ENCODE peak calls at places on chromosomes 12 and 14, in ten cellular contexts. G is esophagus muscularis mucosa; N is aorta; O is mesendoderm; F is adipocyte; P is naive thymus-derived CD4-positive, alpha-beta T cell; I is gastrocnemius medialis; U is H1; C is NT2/D1; Z is H9. E is an unnamed sample. For H3K4me1, the result is how much of the 10 kb centered on the place peaks cover.

GRCh38 chr12:42960087-42960527 is 370.6 kb upstream of the PRICKLE1 start:
- DNase-seq in F (no peak), P (no peak), C (no peak), N (no peak), O (no peak), G (no peak), Z (no peak), I (no peak), U (no peak), E (no peak)

GRCh38 chr14:65650843-65651242 is 238.3 kb downstream of the FUT8 start:
- DNase-seq in G (no peak), Z (no peak), C (no peak), U (no peak), F (no peak), P (no peak), N (no peak), O (no peak), I (no peak), E (no peak)

GRCh38 chr12:5171701-5172100 is 128.0 kb downstream of the KCNA5 start:
- DNase-seq in P (no peak), C (peak), U (peak), F (peak), G (no peak), Z (peak), N (no peak), O (peak), I (no peak), E (peak)

GRCh38 chr12:27554421-27555186 is 30.6 kb downstream of the PPFIBP1 start:
- DNase-seq in I (peak), P (no peak), C (no peak), G (no peak), N (peak), O (no peak), Z (no peak), U (no peak), F (no peak), E (peak)

GRCh38 chr12:2332266-2332665 is 279.5 kb downstream of the CACNA1C start:
- DNase-seq in G (no peak), Z (no peak), I (no peak), P (no peak), N (no peak), U (no peak), C (no peak), O (no peak), F (peak), E (no peak)

GRCh38 chr12:45611061-45611460 is 118.4 kb upstream of the ARID2 start:
- DNase-seq in I (no peak), C (no peak), F (no peak), O (no peak), U (no peak), Z (no peak), P (no peak), G (no peak), N (no peak), E (no peak)

GRCh38 chr14:104458845-104459244 is 120.7 kb upstream of the C14orf180 start:
- DNase-seq in N (no peak), U (no peak), F (no peak), C (no peak), O (no peak), P (no peak), G (peak), Z (no peak), I (no peak), E (no peak)

GRCh38 chr14:52856139-52856538 is 64.7 kb upstream of the GNPNAT1 start:
- DNase-seq in G (no peak), N (no peak), C (no peak), P (no peak), I (no peak), U (no peak), Z (no peak), O (peak), F (no peak), E (no peak)

GRCh38 chr12:112418596-112419268 is at the start of gene PTPN11:
- DNase-seq in C (peak), N (peak), I (peak), P (peak), U (no peak), G (peak), F (peak), Z (peak), O (peak), E (peak)

GRCh38 chr12:95874452-95874851 is 15.7 kb downstream of the SNRPF start:
- DNase-seq in N (no peak), O (peak), C (no peak), U (no peak), F (no peak), P (no peak), Z (peak), G (no peak), I (no peak), E (no peak)

GRCh38 chr12:89859513-89860220 is 151.0 kb upstream of the ATP2B1 start:
- DNase-seq in O (no peak), G (no peak), C (no peak), Z (no peak), F (no peak), P (no peak), N (no peak), I (no peak), U (no peak), E (no peak)

GRCh38 chr12:122795807-122796206 is 21.4 kb downstream of the CCDC62 start:
- DNase-seq in O (peak), N (no peak), U (no peak), Z (no peak), G (no peak), I (no peak), P (no peak), C (no peak), F (no peak), E (no peak)

GRCh38 chr14:101761881-101762529 is 496 bp downstream of the PPP2R5C start:
- DNase-seq in G (peak), C (no peak), Z (no peak), O (no peak), U (no peak), I (peak), F (peak), P (peak), N (no peak), E (peak)

GRCh38 chr12:57726884-57727757 is 11.4 kb downstream of the AGAP2 start:
- DNase-seq in I (no peak), P (no peak), F (no peak), G (no peak), O (no peak), N (peak), U (no peak), Z (peak), C (no peak), E (peak)

GRCh38 chr14:90812109-90812508 is 4.1 kb downstream of the TTC7B start:
- DNase-seq in O (no peak), Z (no peak), F (no peak), N (no peak), P (no peak), I (no peak), C (no peak), G (no peak), U (no peak), E (no peak)

GRCh38 chr14:70018713-70019201 is 139.5 kb downstream of the SMOC1 start:
- DNase-seq in P (no peak), C (no peak), F (peak), G (no peak), I (peak), U (no peak), Z (no peak), O (no peak), N (no peak), E (no peak)

GRCh38 chr12:56678852-56679251 is 9.2 kb downstream of the PTGES3 start:
- DNase-seq in O (no peak), P (no peak), Z (peak), G (no peak), C (no peak), I (peak), U (no peak), F (no peak), N (peak), E (no peak)

GRCh38 chr12:106903241-106903950 is 52.3 kb upstream of the TMEM263 start:
- DNase-seq in O (peak), U (peak), I (peak), C (peak), F (peak), G (no peak), Z (peak), P (peak), N (peak), E (peak)

GRCh38 chr12:131280426-131280825 is 326.7 kb downstream of the ADGRD1 start:
- DNase-seq in C (no peak), N (peak), P (no peak), Z (no peak), F (no peak), O (no peak), G (no peak), U (no peak), I (no peak), E (no peak)

GRCh38 chr14:73465833-73466532 is 7.6 kb upstream of the NUMB start:
- DNase-seq in Z (no peak), O (no peak), U (no peak), I (no peak), N (no peak), F (no peak), P (no peak), C (no peak), G (no peak), E (no peak)

GRCh38 chr12:1078002-1078401 is 87.0 kb downstream of the ERC1 start:
- DNase-seq in O (no peak), F (no peak), U (no peak), I (no peak), N (no peak), Z (no peak), G (no peak), C (no peak), P (no peak), E (no peak)

GRCh38 chr12:22101749-22102243 is 55.8 kb downstream of the CMAS start:
- DNase-seq in C (no peak), G (no peak), P (no peak), Z (no peak), I (peak), U (no peak), F (peak), O (no peak), N (no peak), E (no peak)

GRCh38 chr12:62446741-62447452 is 19.7 kb upstream of the MON2 start:
- DNase-seq in Z (no peak), G (no peak), N (no peak), U (no peak), C (no peak), O (no peak), P (no peak), F (no peak), I (no peak), E (no peak)

GRCh38 chr14:91229743-91230200 is 14.7 kb downstream of the GPR68 start:
- DNase-seq in F (no peak), C (no peak), N (no peak), Z (no peak), O (no peak), I (no peak), G (no peak), U (no peak), P (peak), E (no peak)

GRCh38 chr12:130765186-130765659 is 49.1 kb upstream of the RIMBP2 start:
- DNase-seq in F (peak), I (no peak), Z (no peak), P (no peak), O (peak), N (no peak), G (no peak), U (no peak), C (no peak), E (no peak)

GRCh38 chr14:32417956-32418552 is 89.0 kb downstream of the AKAP6 start:
- DNase-seq in C (no peak), P (no peak), U (no peak), O (no peak), I (no peak), N (no peak), Z (no peak), G (no peak), F (peak), E (peak)

GRCh38 chr12:52050116-52050770 is 999 bp upstream of the NR4A1 start:
- DNase-seq in F (no peak), C (no peak), N (no peak), G (no peak), I (no peak), Z (peak), U (no peak), P (no peak), O (peak), E (no peak)

GRCh38 chr14:21308132-21308478 is 28.2 kb downstream of the RPGRIP1 start:
- DNase-seq in N (no peak), P (no peak), U (no peak), I (no peak), O (no peak), F (no peak), G (no peak), C (no peak), Z (no peak), E (no peak)

GRCh38 chr14:74049886-74050495 is 30.8 kb downstream of the BBOF1 start:
- DNase-seq in C (no peak), I (no peak), O (no peak), P (no peak), F (peak), G (no peak), N (no peak), U (no peak), Z (no peak), E (no peak)

GRCh38 chr14:73789996-73790581 is 61.5 kb upstream of the PTGR2 start:
- DNase-seq in I (peak), F (peak), O (no peak), U (no peak), G (no peak), N (peak), P (no peak), Z (no peak), C (no peak), E (peak)

GRCh38 chr14:104677506-104678332 is 11.7 kb upstream of the INF2 start:
- DNase-seq in N (peak), U (no peak), C (no peak), I (peak), Z (peak), O (peak), P (peak), F (peak), G (peak), E (peak)

GRCh38 chr12:113650476-113650875 is 178.8 kb upstream of the LHX5 start:
- DNase-seq in C (no peak), O (no peak), I (no peak), N (no peak), Z (no peak), G (no peak), F (no peak), U (no peak), P (no peak), E (no peak)

GRCh38 chr14:90567991-90568390 is 171.2 kb downstream of the CALM1 start:
- DNase-seq in I (no peak), Z (no peak), F (no peak), U (no peak), G (no peak), C (no peak), O (no peak), N (peak), P (no peak), E (no peak)

GRCh38 chr14:93536945-93537344 is 106.2 kb downstream of the UNC79 start:
- DNase-seq in F (peak), P (no peak), G (no peak), N (no peak), C (peak), O (peak), U (no peak), I (no peak), Z (peak), E (no peak)

GRCh38 chr12:20777420-20777819 is 33.1 kb upstream of the SLCO1B3 start:
- DNase-seq in O (no peak), F (no peak), P (no peak), N (no peak), I (no peak), G (no peak), Z (no peak), C (no peak), U (no peak), E (no peak)

GRCh38 chr12:46209165-46209564 is 59.7 kb downstream of the SLC38A1 start:
- DNase-seq in F (peak), C (no peak), U (no peak), I (no peak), P (no peak), N (no peak), G (no peak), Z (no peak), O (no peak), E (no peak)

GRCh38 chr12:124713436-124714082 is 146.1 kb upstream of the NCOR2 start:
- DNase-seq in C (no peak), P (peak), N (peak), O (no peak), G (peak), Z (no peak), I (no peak), U (no peak), F (peak), E (peak)

GRCh38 chr14:68789002-68789797 is 3.7 kb downstream of the ZFP36L1 start:
- DNase-seq in I (peak), C (no peak), G (no peak), F (peak), P (peak), Z (peak), U (no peak), N (peak), O (peak), E (peak)

GRCh38 chr12:48986720-48987291 is 8.7 kb downstream of the WNT1 start:
- DNase-seq in P (no peak), O (no peak), Z (no peak), C (no peak), I (no peak), U (no peak), N (no peak), F (no peak), G (no peak), E (no peak)

GRCh38 chr14:23636317-23637211 is at the start of gene DHRS2:
- DNase-seq in G (no peak), U (no peak), O (no peak), I (no peak), N (no peak), Z (no peak), F (no peak), C (no peak), P (no peak), E (no peak)

DNA sequence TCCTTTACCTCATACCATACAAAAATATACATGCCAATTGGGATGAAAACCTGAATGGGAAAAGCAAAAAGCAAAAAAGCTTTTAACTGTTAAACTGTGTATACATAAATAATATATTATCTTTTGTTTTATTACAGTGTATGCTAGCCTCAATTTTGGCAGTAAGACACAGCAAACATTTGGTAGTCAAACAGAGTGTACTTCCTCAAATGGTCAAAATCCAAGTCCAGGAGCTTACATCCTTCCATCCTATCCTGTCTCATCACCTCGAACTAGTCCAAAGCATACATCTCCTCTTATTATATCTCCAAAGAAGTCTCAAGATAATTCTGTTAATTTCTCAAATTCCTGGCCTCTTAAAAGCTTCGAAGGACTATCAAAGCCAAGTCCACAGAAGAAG is 41.9 kb downstream of the TOGARAM1 start:
- DNase-seq in Z (no peak), O (no peak), G (no peak), F (no peak), N (no peak), C (no peak), I (no peak), P (no peak), U (no peak), E (no peak)
- H3K4me1 ChIP-seq in Z (under half), O (under half), G (under half), F (under half), N (under half), C (under half), I (under half), P (under half), U (under half), E (under half)

GRCh38 chr14:49966971-49967630 is 74.2 kb downstream of the ARF6 start:
- DNase-seq in N (no peak), O (no peak), G (no peak), I (no peak), F (no peak), P (no peak), U (no peak), C (no peak), Z (no peak), E (no peak)
- H3K4me1 ChIP-seq in N (under half), O (under half), G (under half), I (under half), F (under half), P (under half), U (under half), C (under half), Z (under half), E (under half)

GRCh38 chr14:75427482-75428229 is at the start of gene JDP2:
- DNase-seq in P (peak), F (peak), I (peak), O (peak), N (peak), U (no peak), C (no peak), Z (peak), G (peak), E (peak)
- H3K4me1 ChIP-seq in P (under half), F (under half), I (half or more), O (under half), N (under half), U (under half), C (under half), Z (under half), G (half or more), E (under half)

DNA sequence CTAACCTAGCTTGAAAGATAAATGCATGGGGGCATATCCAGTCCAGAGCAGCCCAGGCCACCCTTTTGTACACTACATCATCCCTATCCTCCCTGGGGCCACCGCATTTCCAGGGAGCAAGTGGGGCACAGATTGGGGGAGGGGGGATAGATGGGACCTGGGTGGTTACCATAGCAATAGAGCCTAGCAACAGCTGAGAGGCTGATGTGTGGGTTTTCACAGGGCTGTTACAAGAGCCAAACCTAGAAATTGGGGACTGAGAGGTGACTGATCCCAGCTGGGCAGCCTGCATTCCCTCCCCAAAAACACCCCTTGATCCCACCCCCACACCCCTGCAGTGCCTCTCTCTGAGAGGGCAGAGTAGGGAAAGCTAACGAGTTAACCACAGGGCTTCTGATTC is 3.7 kb upstream of the ZNF384 start:
- DNase-seq in I (no peak), Z (no peak), O (no peak), G (no peak), F (no peak), P (no peak), N (no peak), C (no peak), U (no peak), E (no peak)
- H3K4me1 ChIP-seq in I (under half), Z (under half), O (under half), G (under half), F (under half), P (under half), N (under half), C (under half), U (under half), E (under half)

GRCh38 chr12:50517456-50518048 is 12.8 kb downstream of the DIP2B start:
- DNase-seq in I (no peak), C (no peak), F (peak), P (peak), G (no peak), O (no peak), N (no peak), U (no peak), Z (no peak), E (peak)
- H3K4me1 ChIP-seq in I (under half), C (under half), F (under half), P (under half), G (half or more), O (under half), N (under half), U (under half), Z (under half), E (under half)

GRCh38 chr14:61531741-61532505 is 163.4 kb upstream of the HIF1A start:
- DNase-seq in U (no peak), I (no peak), C (no peak), N (no peak), O (no peak), F (no peak), P (no peak), G (no peak), Z (no peak), E (no peak)
- H3K4me1 ChIP-seq in U (under half), I (under half), C (under half), N (under half), O (under half), F (under half), P (under half), G (under half), Z (under half), E (under half)

GRCh38 chr12:132540436-132540835 is 50.5 kb downstream of the FBRSL1 start:
- DNase-seq in N (no peak), Z (no peak), U (no peak), C (no peak), I (no peak), F (no peak), O (no peak), P (no peak), G (no peak), E (no peak)
- H3K4me1 ChIP-seq in N (under half), Z (under half), U (under half), C (under half), I (under half), F (under half), O (under half), P (under half), G (under half), E (under half)

DNA sequence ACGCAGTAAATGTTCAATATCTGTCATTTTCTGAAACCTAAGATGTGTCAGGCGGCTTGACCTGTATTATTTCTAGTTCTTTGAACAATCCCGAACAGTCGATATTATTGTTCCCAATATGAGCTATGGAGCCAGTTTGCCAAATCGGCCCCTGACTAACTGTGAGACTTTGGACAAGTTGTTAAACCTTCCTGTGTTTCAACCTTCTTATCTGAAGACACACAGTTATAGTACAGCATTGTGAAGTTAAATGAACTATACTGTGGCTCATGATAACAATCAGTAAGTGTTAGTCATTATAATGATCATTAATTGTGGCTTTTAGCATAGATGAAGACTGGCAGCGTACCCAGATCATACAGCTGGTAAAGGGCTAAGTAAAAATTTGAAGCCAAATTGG is 23.4 kb downstream of the DDX47 start:
- DNase-seq in F (no peak), P (no peak), C (no peak), Z (no peak), U (no peak), G (no peak), I (no peak), O (no peak), N (no peak), E (no peak)
- H3K4me1 ChIP-seq in F (under half), P (under half), C (under half), Z (under half), U (under half), G (under half), I (under half), O (under half), N (under half), E (half or more)